ENCODE peak calls at places on chromosomes 11 and 22, in five cellular contexts. U, L, T, Y and E are unnamed samples. For H3K4me1, the result is how much of the 10 kb centered on the place peaks cover.

GRCh38 chr22:31611065-31611760 is 50.8 kb downstream of the PISD start:
- DNase-seq in U (no peak), T (peak), Y (no peak), L (no peak), E (no peak)

GRCh38 chr22:30730351-30730750 is 35.7 kb downstream of the OSBP2 start:
- DNase-seq in U (no peak), T (no peak), Y (no peak), L (no peak), E (no peak)

GRCh38 chr11:35419713-35420333 is 465 bp upstream of the SLC1A2 start:
- DNase-seq in L (no peak), U (no peak), T (no peak), Y (no peak), E (peak)

GRCh38 chr11:1035577-1036283 is 788 bp downstream of the MUC6 start:
- DNase-seq in Y (no peak), T (no peak), L (no peak), U (no peak), E (no peak)

GRCh38 chr22:44782286-44782830 is 30.0 kb downstream of the ARHGAP8 start:
- DNase-seq in Y (no peak), U (no peak), L (no peak), T (no peak), E (no peak)

GRCh38 chr11:116078101-116078561 is 573.9 kb upstream of the CADM1 start:
- DNase-seq in Y (no peak), T (no peak), U (no peak), L (no peak), E (peak)

GRCh38 chr22:36323855-36324331 is 63.9 kb downstream of the MYH9 start:
- DNase-seq in L (peak), Y (no peak), U (no peak), T (no peak), E (no peak)

GRCh38 chr11:94658888-94659287 is 91.7 kb downstream of the PIWIL4 start:
- DNase-seq in T (no peak), Y (no peak), U (no peak), L (no peak), E (no peak)

GRCh38 chr11:126282742-126283591 is at the start of gene TIRAP:
- DNase-seq in T (no peak), L (peak), Y (peak), U (no peak), E (peak)

GRCh38 chr11:119729581-119730346 is 764 bp upstream of the NECTIN1 start:
- DNase-seq in T (no peak), Y (peak), L (peak), U (peak), E (peak)

GRCh38 chr22:35477911-35478582 is 62.6 kb upstream of the RASD2 start:
- DNase-seq in L (peak), U (peak), Y (no peak), T (no peak), E (no peak)

GRCh38 chr22:17339095-17339693 is 30.1 kb upstream of the CECR2 start:
- DNase-seq in Y (peak), U (no peak), T (no peak), L (no peak), E (no peak)

GRCh38 chr11:59336176-59336575 is 22.5 kb upstream of the OR5AN1 start:
- DNase-seq in T (no peak), Y (no peak), L (no peak), U (no peak), E (no peak)

GRCh38 chr11:133842053-133842452 is 3.3 kb downstream of the SPATA19 start:
- DNase-seq in T (no peak), L (no peak), U (no peak), Y (no peak), E (no peak)

GRCh38 chr11:70655816-70656215 is 257.5 kb downstream of the CTTN start:
- DNase-seq in L (no peak), U (no peak), T (no peak), Y (no peak), E (no peak)

GRCh38 chr11:33452806-33453205 is 195.6 kb downstream of the HIPK3 start:
- DNase-seq in U (no peak), T (no peak), Y (peak), L (no peak), E (no peak)

GRCh38 chr11:111000400-111001090 is 245.0 kb upstream of the POU2AF2 start:
- DNase-seq in U (no peak), T (no peak), L (no peak), Y (no peak), E (no peak)

GRCh38 chr11:6353367-6353987 is 33.2 kb upstream of the CAVIN3 start:
- DNase-seq in T (no peak), Y (peak), L (no peak), U (peak), E (peak)

GRCh38 chr11:69494851-69495250 is 13.4 kb downstream of the LINC01488 start:
- DNase-seq in Y (no peak), T (no peak), U (no peak), L (no peak), E (no peak)

GRCh38 chr11:69496631-69497220 is 15.3 kb downstream of the LINC01488 start:
- DNase-seq in Y (no peak), L (no peak), T (no peak), U (no peak), E (no peak)

GRCh38 chr11:69497221-69497787 is 15.8 kb downstream of the LINC01488 start:
- DNase-seq in T (peak), Y (peak), U (peak), L (peak), E (peak)

GRCh38 chr11:69495441-69496201 is 14.2 kb downstream of the LINC01488 start:
- DNase-seq in Y (no peak), T (no peak), L (no peak), U (no peak), E (no peak)

GRCh38 chr11:69496202-69496557 is 14.7 kb downstream of the LINC01488 start:
- DNase-seq in Y (no peak), L (peak), U (no peak), T (no peak), E (no peak)
- TF ChIP-seq CTCF in Y (no peak), L (no peak), U (no peak), T (no peak), E (no peak)

DNA sequence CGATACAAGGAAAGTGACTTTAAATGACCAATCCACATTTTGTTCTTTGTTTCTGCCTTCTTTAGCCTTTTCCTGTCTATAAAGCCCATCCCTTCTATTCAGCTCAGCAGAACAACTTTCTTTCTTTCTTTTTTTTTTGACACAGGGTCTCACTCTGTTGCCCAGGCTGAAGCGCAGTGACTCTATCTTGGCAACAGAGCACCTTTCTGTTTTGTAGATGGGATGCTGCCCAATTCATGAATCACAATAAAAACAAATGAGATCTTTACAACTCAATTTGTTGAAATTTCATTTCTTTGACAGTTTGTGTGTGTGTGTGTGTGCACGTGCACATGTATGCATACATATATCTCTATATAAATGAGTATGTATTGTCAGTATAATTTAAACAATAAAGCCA is 25.5 kb downstream of the TSPAN18 start:
- DNase-seq in T (no peak), Y (no peak), U (no peak), L (no peak), E (no peak)
- H3K4me1 ChIP-seq in T (under half), Y (under half), U (under half), L (under half), E (under half)

DNA sequence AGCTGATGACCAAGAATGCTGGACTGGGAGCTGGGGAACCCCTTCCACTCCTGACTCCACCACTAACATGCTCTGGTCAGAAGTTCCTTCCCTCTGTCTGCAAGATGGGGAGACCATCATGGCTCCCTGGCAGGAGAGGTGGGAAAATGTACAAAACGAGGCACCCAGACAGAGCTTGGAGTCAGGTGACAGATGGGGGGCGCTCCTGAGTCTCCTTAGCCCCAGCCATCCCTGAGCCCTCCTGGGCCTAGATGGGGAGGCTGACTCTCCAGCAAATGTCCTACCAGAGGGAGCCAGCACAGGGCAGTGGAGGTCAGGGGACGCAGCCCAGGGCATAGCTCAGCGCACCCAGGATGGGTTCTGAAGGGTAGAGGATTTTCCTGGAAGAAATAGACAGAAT is 20.0 kb downstream of the KCNJ4 start:
- DNase-seq in T (no peak), L (no peak), U (no peak), Y (no peak), E (peak)
- TF ChIP-seq CTCF in T (no peak), L (no peak), U (peak), Y (no peak), E (peak)

DNA sequence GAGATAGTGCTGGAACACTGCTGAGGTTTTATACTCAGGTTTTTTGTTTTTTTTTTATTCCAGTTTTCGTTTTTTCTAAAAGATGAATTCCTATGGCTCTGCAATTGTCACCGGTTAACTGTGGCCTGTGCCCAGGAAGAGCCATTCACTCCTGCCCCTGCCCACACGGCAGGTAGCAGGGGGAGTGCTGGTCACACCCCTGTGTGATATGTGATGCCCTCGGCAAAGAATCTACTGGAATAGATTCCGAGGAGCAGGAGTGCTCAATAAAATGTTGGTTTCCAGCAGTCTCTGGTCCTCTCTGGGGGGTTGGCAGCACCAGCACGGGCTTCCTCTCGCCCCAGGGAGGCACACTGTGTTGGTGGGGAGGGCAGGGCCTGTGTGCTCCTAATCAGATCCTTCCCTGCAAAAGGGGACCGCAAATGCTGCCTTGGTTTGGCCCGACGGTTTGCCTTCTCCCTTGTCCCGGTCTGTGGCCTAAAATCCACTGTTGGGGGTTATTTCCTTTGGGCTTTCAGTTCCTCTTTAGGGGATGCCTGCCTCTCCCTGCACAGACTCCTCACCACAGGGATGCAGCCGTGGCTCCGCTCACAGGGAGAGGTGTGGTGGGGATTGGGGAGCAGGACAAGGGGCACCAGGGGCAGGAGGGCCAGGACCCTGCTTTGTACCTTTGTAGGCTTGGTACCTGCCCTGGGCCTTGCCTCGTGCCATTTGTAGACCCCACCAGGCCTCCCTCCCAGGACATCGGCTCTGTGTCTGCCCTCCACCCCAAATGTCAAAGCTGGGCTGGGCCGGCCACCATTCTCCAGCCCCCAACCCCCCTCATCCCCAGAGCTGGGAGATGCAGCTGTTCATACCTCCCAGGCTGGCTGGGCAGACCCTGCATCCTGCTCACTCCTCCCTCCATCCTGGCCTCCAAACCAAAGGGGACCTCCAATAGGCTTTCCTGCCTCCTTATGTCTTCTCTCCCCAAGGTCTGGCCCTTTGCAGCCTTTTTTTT is 13.5 kb downstream of the MCAT start:
- DNase-seq in Y (no peak), T (no peak), L (no peak), U (no peak), E (no peak)
- H3K4me1 ChIP-seq in Y (under half), T (under half), L (under half), U (half or more), E (under half)

GRCh38 chr22:47783433-47784366 is 1021.2 kb downstream of the TBC1D22A start:
- DNase-seq in L (no peak), U (no peak), T (no peak), Y (no peak), E (peak)
- TF ChIP-seq CTCF in L (no peak), U (no peak), T (no peak), Y (no peak), E (peak)